ENCODE peak calls at places on chromosomes 5 and 9, in eight cellular contexts. K is lung, E is psoas muscle, N is GM20000, L is foreskin fibroblast, W is A549, Z is natural killer cell, B is B cell. R is an unnamed sample.

GRCh38 chr5:137114529-137114928 is 384.6 kb downstream of the SPOCK1 start:
- DNase-seq in L (peak; percentile 18), K (no peak), B (no peak), N (no peak), W (peak; percentile 5), E (no peak), Z (no peak), R (no peak)

GRCh38 chr5:115398726-115399125 is 102.3 kb upstream of the CCDC112 start:
- DNase-seq in E (no peak), L (peak; percentile 85), B (no peak), N (no peak), W (no peak), Z (no peak), K (no peak), R (no peak)

GRCh38 chr5:88868453-88869068 is 14.4 kb downstream of the MEF2C start:
- DNase-seq in L (no peak), W (no peak), E (no peak), N (no peak), Z (no peak), B (no peak), K (no peak), R (no peak)

GRCh38 chr5:65882278-65882677 is 44.1 kb upstream of the ERBIN start:
- DNase-seq in B (no peak), Z (no peak), L (no peak), K (no peak), W (no peak), N (no peak), E (no peak), R (no peak)

GRCh38 chr5:178372091-178372695 is 139.6 kb upstream of the PHYKPL start:
- DNase-seq in Z (no peak), B (no peak), E (peak; percentile 44), L (no peak), N (no peak), K (no peak), W (no peak), R (no peak)

GRCh38 chr5:145056805-145057204 is 778.3 kb downstream of the PRELID2 start:
- DNase-seq in W (no peak), L (no peak), K (no peak), E (no peak), N (peak; percentile 39), Z (no peak), B (no peak), R (peak; percentile 43)

GRCh38 chr5:143985832-143986485 is 174.0 kb downstream of the HMHB1 start:
- DNase-seq in K (no peak), B (no peak), N (no peak), Z (no peak), E (no peak), L (peak; percentile 73), W (no peak), R (no peak)

GRCh38 chr9:93683331-93684134 is 107.1 kb downstream of the PHF2 start:
- DNase-seq in Z (no peak), W (no peak), N (no peak), L (no peak), E (no peak), B (no peak), K (peak; percentile 24), R (no peak)

GRCh38 chr5:16935271-16936149 is 578 bp downstream of the MYO10 start:
- DNase-seq in W (peak; percentile 41), Z (no peak), N (peak; percentile 42), L (no peak), E (peak; percentile 59), B (peak; percentile 46), K (peak; percentile 56), R (peak; percentile 40)

GRCh38 chr5:79729686-79730085 is 40.0 kb downstream of the CMYA5 start:
- DNase-seq in K (no peak), B (no peak), L (no peak), E (no peak), Z (no peak), W (no peak), N (no peak), R (no peak)

GRCh38 chr5:178236685-178237084 is 4.1 kb upstream of the PHYKPL start:
- DNase-seq in L (no peak), W (no peak), N (no peak), K (peak; percentile 72), E (peak; percentile 85), Z (no peak), B (no peak), R (no peak)

GRCh38 chr5:170836226-170836625 is 25.6 kb upstream of the RANBP17 start:
- DNase-seq in W (no peak), L (no peak), B (no peak), N (no peak), E (no peak), Z (no peak), K (no peak), R (no peak)

GRCh38 chr9:34177906-34178697 is 741 bp upstream of the UBAP1 start:
- DNase-seq in N (no peak), L (no peak), W (no peak), E (no peak), B (no peak), Z (no peak), K (no peak), R (no peak)

GRCh38 chr9:99430301-99430700 is 208.2 kb downstream of the SEC61B start:
- DNase-seq in B (no peak), W (no peak), E (no peak), K (no peak), N (no peak), Z (no peak), L (peak; percentile 78), R (no peak)

GRCh38 chr9:113463418-113464285 is at the start of gene RGS3:
- DNase-seq in L (no peak), E (peak; percentile 77), N (no peak), K (peak; percentile 70), B (no peak), Z (no peak), W (peak; percentile 83), R (no peak)

GRCh38 chr9:80144856-80145255 is 573.1 kb downstream of the TLE4 start:
- DNase-seq in Z (no peak), W (no peak), B (no peak), E (no peak), L (peak; percentile 16), K (no peak), N (no peak), R (no peak)

GRCh38 chr9:93591706-93592388 is 15.5 kb downstream of the PHF2 start:
- DNase-seq in N (no peak), W (no peak), B (no peak), Z (no peak), E (peak; percentile 39), K (peak; percentile 17), L (no peak), R (no peak)

GRCh38 chr9:7150153-7150890 is 392.5 kb downstream of the KDM4C start:
- DNase-seq in B (no peak), K (no peak), L (no peak), Z (no peak), W (no peak), N (no peak), E (no peak), R (no peak)

GRCh38 chr9:95876595-95876994 is 1.1 kb downstream of the ERCC6L2 start:
- DNase-seq in N (no peak), Z (no peak), B (no peak), E (no peak), L (no peak), W (no peak), K (no peak), R (no peak)

GRCh38 chr9:85884236-85884635 is 56.7 kb upstream of the NAA35 start:
- DNase-seq in K (no peak), Z (no peak), B (no peak), W (no peak), E (no peak), N (no peak), L (no peak), R (no peak)

GRCh38 chr5:72129730-72130129 is 22.5 kb downstream of the MAP1B start:
- DNase-seq in L (no peak), B (no peak), N (no peak), E (no peak), Z (no peak), W (no peak), K (no peak), R (no peak)

GRCh38 chr9:71629816-71630215 is 138.5 kb downstream of the CEMIP2 start:
- DNase-seq in Z (no peak), K (no peak), E (no peak), L (no peak), B (no peak), W (no peak), N (no peak), R (no peak)

GRCh38 chr9:71626395-71626794 is 141.9 kb downstream of the CEMIP2 start:
- DNase-seq in K (no peak), E (no peak), W (no peak), L (no peak), B (no peak), Z (no peak), N (no peak), R (no peak)

GRCh38 chr9:71627537-71627936 is 140.8 kb downstream of the CEMIP2 start:
- DNase-seq in N (no peak), E (no peak), W (no peak), K (no peak), Z (no peak), B (no peak), L (no peak), R (no peak)

GRCh38 chr9:71630371-71630770 is 137.9 kb downstream of the CEMIP2 start:
- DNase-seq in B (no peak), N (no peak), K (no peak), E (no peak), W (no peak), Z (no peak), L (no peak), R (no peak)

GRCh38 chr9:71628247-71628646 is 140.1 kb downstream of the CEMIP2 start:
- DNase-seq in L (no peak), N (no peak), B (peak; percentile 23), W (no peak), E (no peak), K (no peak), Z (no peak), R (no peak)
- TF ChIP-seq CTCF in L (peak; percentile 29), N (no peak), B (peak; percentile 24), W (peak; percentile 14), E (no peak), K (peak; percentile 1), Z (peak; percentile 45), R (peak; percentile 23)

GRCh38 chr9:1337169-1337568 is 287.0 kb downstream of the DMRT2 start:
- DNase-seq in N (no peak), Z (no peak), K (no peak), W (no peak), L (no peak), B (no peak), E (no peak), R (no peak)
- TF ChIP-seq CTCF in N (no peak), Z (no peak), K (no peak), W (no peak), L (no peak), B (no peak), E (no peak), R (no peak)

GRCh38 chr9:32350682-32351081 is 33.8 kb upstream of the ACO1 start:
- DNase-seq in W (peak; percentile 5), L (no peak), E (no peak), K (no peak), Z (no peak), N (no peak), B (peak; percentile 5), R (no peak)
- TF ChIP-seq CTCF in W (peak; percentile 56), L (no peak), E (peak; percentile 17), K (no peak), Z (no peak), N (no peak), B (peak; percentile 30), R (no peak)

DNA sequence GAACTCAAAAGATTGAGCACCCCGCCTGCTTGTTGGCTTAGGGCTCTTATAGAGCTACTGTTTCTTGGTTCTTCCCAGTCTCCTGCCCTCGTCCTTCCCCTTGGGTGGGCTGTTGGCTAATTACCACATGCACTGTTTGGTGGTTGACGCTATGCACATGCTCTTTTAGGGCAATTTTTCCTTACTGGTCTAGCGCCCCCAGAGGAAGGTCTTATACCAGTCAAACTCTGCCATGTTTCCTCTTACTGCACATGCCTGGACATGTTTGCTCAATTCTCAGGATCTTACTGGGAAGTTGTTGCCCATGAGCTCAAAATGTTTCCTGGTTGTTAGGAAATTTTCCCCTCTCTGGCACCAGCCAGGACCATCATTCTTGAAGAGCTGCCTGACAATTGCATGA is 101.9 kb downstream of the SLC28A3 start:
- DNase-seq in W (no peak), Z (no peak), N (no peak), E (no peak), B (no peak), K (no peak), L (no peak), R (no peak)
- TF ChIP-seq CTCF in W (no peak), Z (no peak), N (no peak), E (no peak), B (no peak), K (no peak), L (peak; percentile 7), R (peak; percentile 34)

R was measured in GM13977.